ENCODE peak calls at places on chromosome 10, in four cellular contexts. One of them, this sample, is unnamed.

GRCh38 chr10:91684841-91685240 is 52.0 kb upstream of the PPP1R3C start:
- DNase-seq in T-helper 22 cell: no peak
- DNase-seq in uterus: no peak
- DNase-seq in activated CD8-positive, alpha-beta memory T cell treated with anti-CD3 and anti-CD28 coated beads for 4 hours: no peak
- DNase-seq in this sample: peak

GRCh38 chr10:83122336-83122735 is 1017.0 kb upstream of the GHITM start:
- DNase-seq in activated CD8-positive, alpha-beta memory T cell treated with anti-CD3 and anti-CD28 coated beads for 4 hours: no peak
- DNase-seq in uterus: no peak
- DNase-seq in T-helper 22 cell: no peak
- DNase-seq in this sample: no peak

GRCh38 chr10:132699411-132700167 is 86.4 kb downstream of the NKX6-2 start:
- DNase-seq in T-helper 22 cell: no peak
- DNase-seq in uterus: no peak
- DNase-seq in activated CD8-positive, alpha-beta memory T cell treated with anti-CD3 and anti-CD28 coated beads for 4 hours: no peak
- DNase-seq in this sample: no peak

GRCh38 chr10:99484626-99485581 is 47.8 kb upstream of the NKX2-3 start:
- DNase-seq in uterus: no peak
- DNase-seq in T-helper 22 cell: no peak
- DNase-seq in activated CD8-positive, alpha-beta memory T cell treated with anti-CD3 and anti-CD28 coated beads for 4 hours: no peak
- DNase-seq in this sample: no peak

GRCh38 chr10:124921261-124921660 is 20.7 kb upstream of the ZRANB1 start:
- DNase-seq in uterus: no peak
- DNase-seq in activated CD8-positive, alpha-beta memory T cell treated with anti-CD3 and anti-CD28 coated beads for 4 hours: no peak
- DNase-seq in T-helper 22 cell: no peak
- DNase-seq in this sample: no peak

GRCh38 chr10:102114861-102115618 is 5.1 kb downstream of the LDB1 start:
- DNase-seq in uterus: peak
- DNase-seq in activated CD8-positive, alpha-beta memory T cell treated with anti-CD3 and anti-CD28 coated beads for 4 hours: peak
- DNase-seq in T-helper 22 cell: peak
- DNase-seq in this sample: peak

GRCh38 chr10:86718556-86718955 is 37.9 kb upstream of the BMPR1A start:
- DNase-seq in uterus: no peak
- DNase-seq in T-helper 22 cell: no peak
- DNase-seq in activated CD8-positive, alpha-beta memory T cell treated with anti-CD3 and anti-CD28 coated beads for 4 hours: no peak
- DNase-seq in this sample: no peak

GRCh38 chr10:86900955-86901354 is 56.5 kb downstream of the MMRN2 start:
- DNase-seq in T-helper 22 cell: no peak
- DNase-seq in activated CD8-positive, alpha-beta memory T cell treated with anti-CD3 and anti-CD28 coated beads for 4 hours: no peak
- DNase-seq in uterus: peak
- DNase-seq in this sample: peak

GRCh38 chr10:123512881-123513822 is 153.0 kb upstream of the GPR26 start:
- DNase-seq in uterus: no peak
- DNase-seq in activated CD8-positive, alpha-beta memory T cell treated with anti-CD3 and anti-CD28 coated beads for 4 hours: no peak
- DNase-seq in T-helper 22 cell: no peak
- DNase-seq in this sample: peak

GRCh38 chr10:129031233-129032150 is 435.5 kb upstream of the MGMT start:
- DNase-seq in uterus: peak
- DNase-seq in T-helper 22 cell: no peak
- DNase-seq in activated CD8-positive, alpha-beta memory T cell treated with anti-CD3 and anti-CD28 coated beads for 4 hours: peak
- DNase-seq in this sample: peak

GRCh38 chr10:78950656-78951587 is 117.8 kb upstream of the ZMIZ1 start:
- DNase-seq in T-helper 22 cell: no peak
- DNase-seq in uterus: no peak
- DNase-seq in activated CD8-positive, alpha-beta memory T cell treated with anti-CD3 and anti-CD28 coated beads for 4 hours: no peak
- DNase-seq in this sample: no peak

GRCh38 chr10:119161680-119162079 is 3.8 kb downstream of the SFXN4 start:
- DNase-seq in T-helper 22 cell: no peak
- DNase-seq in uterus: no peak
- DNase-seq in activated CD8-positive, alpha-beta memory T cell treated with anti-CD3 and anti-CD28 coated beads for 4 hours: no peak
- DNase-seq in this sample: peak

GRCh38 chr10:109968954-109969644 is 38.7 kb upstream of the ADD3 start:
- DNase-seq in activated CD8-positive, alpha-beta memory T cell treated with anti-CD3 and anti-CD28 coated beads for 4 hours: no peak
- DNase-seq in uterus: no peak
- DNase-seq in T-helper 22 cell: no peak
- DNase-seq in this sample: no peak

GRCh38 chr10:44775402-44775741 is 135.8 kb upstream of the TMEM72 start:
- DNase-seq in uterus: no peak
- DNase-seq in activated CD8-positive, alpha-beta memory T cell treated with anti-CD3 and anti-CD28 coated beads for 4 hours: no peak
- DNase-seq in T-helper 22 cell: no peak
- DNase-seq in this sample: no peak

GRCh38 chr10:28480566-28480965 is 52.4 kb upstream of the WAC start:
- DNase-seq in uterus: no peak
- DNase-seq in activated CD8-positive, alpha-beta memory T cell treated with anti-CD3 and anti-CD28 coated beads for 4 hours: no peak
- DNase-seq in T-helper 22 cell: no peak
- DNase-seq in this sample: no peak

GRCh38 chr10:6269953-6270867 is 67.5 kb downstream of the PFKFB3 start:
- DNase-seq in activated CD8-positive, alpha-beta memory T cell treated with anti-CD3 and anti-CD28 coated beads for 4 hours: peak
- DNase-seq in uterus: no peak
- DNase-seq in T-helper 22 cell: peak
- DNase-seq in this sample: no peak

GRCh38 chr10:129917936-129918335 is 46.1 kb downstream of the EBF3 start:
- DNase-seq in T-helper 22 cell: no peak
- DNase-seq in activated CD8-positive, alpha-beta memory T cell treated with anti-CD3 and anti-CD28 coated beads for 4 hours: no peak
- DNase-seq in uterus: no peak
- DNase-seq in this sample: no peak